ENCODE peak calls at places on chromosomes 13 and 19, in seven cellular contexts. One of them, this sample, is unnamed.

GRCh38 chr13:43185206-43185605 is 161.8 kb downstream of the DNAJC15 start:
- DNase-seq in midbrain: no peak
- DNase-seq in cardiac muscle cell: no peak
- DNase-seq in CD8-positive, alpha-beta T cell: no peak
- DNase-seq in germinal center: no peak
- DNase-seq in caudate nucleus: no peak
- DNase-seq in neural crest cell: no peak
- DNase-seq in this sample: no peak

GRCh38 chr13:76380436-76381065 is 505.7 kb downstream of the KCTD12 start:
- DNase-seq in midbrain: no peak
- DNase-seq in cardiac muscle cell: no peak
- DNase-seq in germinal center: no peak
- DNase-seq in neural crest cell: no peak
- DNase-seq in CD8-positive, alpha-beta T cell: no peak
- DNase-seq in caudate nucleus: no peak
- DNase-seq in this sample: no peak

GRCh38 chr19:2529473-2529918 is 53.6 kb downstream of the GADD45B start:
- DNase-seq in cardiac muscle cell: no peak
- DNase-seq in midbrain: no peak
- DNase-seq in neural crest cell: no peak
- DNase-seq in CD8-positive, alpha-beta T cell: no peak
- DNase-seq in caudate nucleus: no peak
- DNase-seq in germinal center: no peak
- DNase-seq in this sample: no peak

GRCh38 chr13:102392810-102393209 is 9.0 kb downstream of the FGF14 start:
- DNase-seq in germinal center: no peak
- DNase-seq in midbrain: no peak
- DNase-seq in caudate nucleus: peak
- DNase-seq in CD8-positive, alpha-beta T cell: no peak
- DNase-seq in neural crest cell: no peak
- DNase-seq in cardiac muscle cell: no peak
- DNase-seq in this sample: no peak

GRCh38 chr13:84032116-84032515 is 149.8 kb upstream of the SLITRK1 start:
- DNase-seq in CD8-positive, alpha-beta T cell: no peak
- DNase-seq in caudate nucleus: no peak
- DNase-seq in germinal center: no peak
- DNase-seq in neural crest cell: no peak
- DNase-seq in cardiac muscle cell: no peak
- DNase-seq in midbrain: no peak
- DNase-seq in this sample: no peak

GRCh38 chr13:37141011-37141410 is 35.5 kb upstream of the CSNK1A1L start:
- DNase-seq in midbrain: no peak
- DNase-seq in cardiac muscle cell: no peak
- DNase-seq in CD8-positive, alpha-beta T cell: no peak
- DNase-seq in germinal center: no peak
- DNase-seq in caudate nucleus: no peak
- DNase-seq in neural crest cell: no peak
- DNase-seq in this sample: no peak

GRCh38 chr19:44212865-44213346 is 574 bp downstream of the ZNF227 start:
- DNase-seq in cardiac muscle cell: no peak
- DNase-seq in caudate nucleus: peak
- DNase-seq in CD8-positive, alpha-beta T cell: no peak
- DNase-seq in germinal center: no peak
- DNase-seq in midbrain: peak
- DNase-seq in neural crest cell: no peak
- DNase-seq in this sample: no peak

GRCh38 chr13:95745289-95745688 is 68.3 kb downstream of the DNAJC3 start:
- DNase-seq in germinal center: no peak
- DNase-seq in neural crest cell: no peak
- DNase-seq in midbrain: no peak
- DNase-seq in cardiac muscle cell: peak
- DNase-seq in caudate nucleus: no peak
- DNase-seq in CD8-positive, alpha-beta T cell: no peak
- DNase-seq in this sample: no peak

GRCh38 chr13:51921790-51922740 is 60.3 kb downstream of the CCDC70 start:
- DNase-seq in caudate nucleus: peak
- DNase-seq in midbrain: no peak
- DNase-seq in CD8-positive, alpha-beta T cell: no peak
- DNase-seq in neural crest cell: no peak
- DNase-seq in cardiac muscle cell: no peak
- DNase-seq in germinal center: no peak
- DNase-seq in this sample: no peak

GRCh38 chr19:41413947-41414346 is 13.2 kb downstream of the B3GNT8 start:
- DNase-seq in CD8-positive, alpha-beta T cell: no peak
- DNase-seq in neural crest cell: no peak
- DNase-seq in cardiac muscle cell: no peak
- DNase-seq in germinal center: no peak
- DNase-seq in caudate nucleus: no peak
- DNase-seq in midbrain: no peak
- DNase-seq in this sample: no peak

GRCh38 chr13:85725433-85725832 is 73.8 kb downstream of the SLITRK6 start:
- DNase-seq in neural crest cell: no peak
- DNase-seq in CD8-positive, alpha-beta T cell: no peak
- DNase-seq in cardiac muscle cell: no peak
- DNase-seq in midbrain: no peak
- DNase-seq in caudate nucleus: no peak
- DNase-seq in germinal center: no peak
- DNase-seq in this sample: no peak

GRCh38 chr19:7762719-7763293 is at the start of gene CLEC4M:
- DNase-seq in CD8-positive, alpha-beta T cell: no peak
- DNase-seq in caudate nucleus: no peak
- DNase-seq in germinal center: no peak
- DNase-seq in cardiac muscle cell: no peak
- DNase-seq in midbrain: no peak
- DNase-seq in neural crest cell: no peak
- DNase-seq in this sample: no peak

GRCh38 chr19:44988896-44989563 is 12.2 kb upstream of the RELB start:
- DNase-seq in germinal center: peak
- DNase-seq in neural crest cell: peak
- DNase-seq in midbrain: peak
- DNase-seq in CD8-positive, alpha-beta T cell: peak
- DNase-seq in caudate nucleus: no peak
- DNase-seq in cardiac muscle cell: peak
- DNase-seq in this sample: peak

GRCh38 chr13:51632643-51633357 is 48.5 kb downstream of the WDFY2 start:
- DNase-seq in germinal center: no peak
- DNase-seq in CD8-positive, alpha-beta T cell: no peak
- DNase-seq in cardiac muscle cell: no peak
- DNase-seq in neural crest cell: peak
- DNase-seq in midbrain: peak
- DNase-seq in caudate nucleus: peak
- DNase-seq in this sample: no peak

GRCh38 chr13:112900691-112901091 is 68.3 kb upstream of the MCF2L start:
- DNase-seq in caudate nucleus: no peak
- DNase-seq in cardiac muscle cell: no peak
- DNase-seq in neural crest cell: no peak
- DNase-seq in midbrain: no peak
- DNase-seq in germinal center: no peak
- DNase-seq in CD8-positive, alpha-beta T cell: no peak
- DNase-seq in this sample: no peak

GRCh38 chr19:45104658-45105384 is 11.8 kb downstream of the PPP1R37 start:
- DNase-seq in neural crest cell: no peak
- DNase-seq in midbrain: no peak
- DNase-seq in caudate nucleus: no peak
- DNase-seq in germinal center: no peak
- DNase-seq in CD8-positive, alpha-beta T cell: no peak
- DNase-seq in cardiac muscle cell: no peak
- DNase-seq in this sample: no peak

GRCh38 chr13:60009300-60010248 is 154.2 kb downstream of the DIAPH3 start:
- DNase-seq in germinal center: no peak
- DNase-seq in cardiac muscle cell: no peak
- DNase-seq in CD8-positive, alpha-beta T cell: no peak
- DNase-seq in midbrain: no peak
- DNase-seq in neural crest cell: no peak
- DNase-seq in caudate nucleus: no peak
- DNase-seq in this sample: no peak